ENCODE peak calls at places on chromosomes 7 and 10, in four cellular contexts. Y is tibial nerve, Q is A549, G is ovary. C is an unnamed sample.

GRCh38 chr10:94085766-94086437 is 92.2 kb downstream of the PLCE1 start:
- DNase-seq in G (no peak), Y (no peak), Q (no peak), C (no peak)

GRCh38 chr10:110860576-110861241 is 11.0 kb upstream of the PDCD4 start:
- DNase-seq in Y (no peak), Q (no peak), G (no peak), C (peak)

GRCh38 chr7:105776068-105776790 is 100.2 kb downstream of the ATXN7L1 start:
- DNase-seq in Y (peak), Q (peak), G (peak), C (peak)

GRCh38 chr7:30635798-30636197 is 41.1 kb downstream of the GARS1 start:
- DNase-seq in Y (no peak), Q (no peak), G (no peak), C (no peak)

GRCh38 chr7:1707756-1708611 is 37.9 kb downstream of the ELFN1 start:
- DNase-seq in G (no peak), Q (no peak), Y (no peak), C (no peak)

GRCh38 chr7:100029591-100029990 is 14.2 kb downstream of the ZKSCAN1 start:
- DNase-seq in Q (no peak), Y (no peak), G (no peak), C (no peak)

GRCh38 chr10:56880541-56880940 is 519.5 kb upstream of the ZWINT start:
- DNase-seq in Q (no peak), G (no peak), Y (no peak), C (no peak)

GRCh38 chr7:121023189-121023588 is 34.7 kb downstream of the CPED1 start:
- DNase-seq in Y (no peak), G (no peak), Q (no peak), C (no peak)

GRCh38 chr10:25017247-25017590 is 807 bp downstream of the THNSL1 start:
- DNase-seq in Y (peak), G (no peak), Q (no peak), C (peak)

GRCh38 chr10:58237014-58237830 is 30.5 kb downstream of the IPMK start:
- DNase-seq in Q (peak), Y (no peak), G (no peak), C (no peak)

GRCh38 chr7:91628742-91629141 is 251.8 kb downstream of the MTERF1 start:
- DNase-seq in Y (no peak), G (no peak), Q (no peak), C (no peak)

GRCh38 chr10:101310528-101311439 is 43.2 kb upstream of the BTRC start:
- DNase-seq in Y (no peak), G (peak), Q (no peak), C (no peak)

GRCh38 chr7:148697256-148697841 is 1.4 kb upstream of the CUL1 start:
- DNase-seq in Q (no peak), G (peak), Y (peak), C (peak)

GRCh38 chr10:82266438-82266837 is 391.4 kb downstream of the NRG3 start:
- DNase-seq in G (no peak), Q (no peak), Y (no peak), C (no peak)

GRCh38 chr10:21048086-21048485 is 151.0 kb upstream of the NEBL start:
- DNase-seq in G (no peak), Y (no peak), Q (peak), C (no peak)

GRCh38 chr7:20402297-20403230 is 71.9 kb downstream of the ITGB8 start:
- DNase-seq in G (no peak), Y (no peak), Q (no peak), C (no peak)

GRCh38 chr7:92809397-92810241 is 26.8 kb downstream of the CDK6 start:
- DNase-seq in Y (peak), Q (peak), G (peak), C (peak)

GRCh38 chr10:124799196-124799595 is 2.4 kb upstream of the ABRAXAS2 start:
- DNase-seq in G (no peak), Y (no peak), Q (no peak), C (no peak)

GRCh38 chr10:124792998-124793352 is 1.3 kb upstream of the EEF1AKMT2 start:
- DNase-seq in Q (no peak), G (no peak), Y (no peak), C (no peak)

GRCh38 chr10:124798781-124799180 is 2.8 kb upstream of the ABRAXAS2 start:
- DNase-seq in Y (no peak), Q (no peak), G (no peak), C (no peak)

GRCh38 chr10:124802313-124802675 is 675 bp downstream of the ABRAXAS2 start:
- DNase-seq in Y (no peak), G (no peak), Q (peak), C (no peak)

GRCh38 chr10:124798364-124798763 is 3.3 kb upstream of the ABRAXAS2 start:
- DNase-seq in Q (no peak), G (no peak), Y (no peak), C (no peak)
- H3K4me3 ChIP-seq in Q (no peak), G (no peak), Y (no peak), C (no peak)

GRCh38 chr10:126247454-126247975 is 140.8 kb downstream of the ADAM12 start:
- DNase-seq in Y (peak), Q (peak), G (peak), C (peak)
- TF ChIP-seq POLR2A in Y (no peak), Q (no peak), G (no peak), C (no peak)

GRCh38 chr7:35253680-35254495 is at the start of gene TBX20:
- DNase-seq in Q (peak), G (no peak), Y (no peak), C (peak)
- H3K4me3 ChIP-seq in Q (peak), G (peak), Y (peak), C (peak)

DNA sequence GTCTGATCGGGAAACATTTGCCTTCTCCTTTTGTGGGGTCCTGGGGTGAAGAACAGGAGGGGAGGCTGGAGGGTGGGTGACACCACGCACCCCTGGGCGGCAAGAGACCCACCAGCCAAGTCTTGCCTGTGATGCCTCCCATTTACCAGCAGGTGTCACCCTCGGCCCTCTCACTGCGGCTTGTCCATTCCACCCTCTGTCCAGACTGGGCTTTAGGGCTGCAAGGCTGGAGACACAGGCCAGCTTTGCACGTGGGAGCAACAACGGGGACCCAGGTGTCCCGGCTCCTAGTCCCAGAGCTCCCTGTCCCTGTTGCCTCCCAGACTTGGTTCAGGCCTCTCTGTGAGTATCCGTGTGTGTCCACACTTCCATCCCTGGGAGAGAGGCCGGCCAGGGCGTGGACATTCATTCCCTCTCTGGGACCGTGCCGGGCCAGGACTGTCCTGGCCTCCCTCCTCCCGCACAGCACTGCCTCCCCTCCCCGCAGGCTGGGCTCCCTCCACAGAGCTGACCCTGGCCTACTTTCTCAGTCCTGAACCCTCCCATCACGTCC is 36.2 kb upstream of the GTF2IRD1 start:
- DNase-seq in Y (peak), G (peak), Q (peak), C (peak)
- TF ChIP-seq POLR2A in Y (no peak), G (peak), Q (no peak), C (no peak)

GRCh38 chr10:90858489-90858968 is 690 bp upstream of the HTR7 start:
- DNase-seq in G (no peak), Y (no peak), Q (no peak), C (no peak)
- H3K4me3 ChIP-seq in G (peak), Y (peak), Q (peak), C (peak)

DNA sequence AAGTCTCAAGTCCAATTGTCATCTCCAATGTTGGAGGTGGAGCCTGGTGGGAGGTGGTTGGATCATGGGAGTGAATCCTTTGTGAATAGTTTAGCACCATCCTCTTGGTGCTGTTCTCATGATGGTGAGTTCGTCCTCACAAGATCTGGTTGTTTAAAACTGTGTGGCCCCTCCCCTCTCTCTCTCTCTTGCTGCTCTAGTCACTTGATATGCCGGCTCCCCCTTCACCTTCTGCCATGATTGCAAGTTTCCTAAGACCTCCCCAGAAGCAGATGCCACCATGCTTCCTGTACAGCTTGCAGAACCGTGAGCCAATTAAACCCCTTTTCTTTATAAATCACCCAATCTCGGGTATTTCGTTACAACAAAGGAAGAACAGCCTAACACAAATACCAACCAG is 300.4 kb downstream of the GLRX3 start:
- DNase-seq in Y (no peak), Q (no peak), G (no peak), C (no peak)
- TF ChIP-seq POLR2A in Y (no peak), Q (no peak), G (no peak), C (no peak)

GRCh38 chr10:22851865-22852239 is 76.0 kb upstream of the ARMC3 start:
- DNase-seq in Q (no peak), Y (no peak), G (no peak), C (no peak)

GRCh38 chr10:22852712-22853353 is 75.0 kb upstream of the ARMC3 start:
- DNase-seq in G (no peak), Y (no peak), Q (no peak), C (no peak)

GRCh38 chr10:22853906-22854447 is 73.9 kb upstream of the ARMC3 start:
- DNase-seq in Y (no peak), G (no peak), Q (no peak), C (no peak)

GRCh38 chr10:22854935-22855421 is 72.9 kb upstream of the ARMC3 start:
- DNase-seq in Y (no peak), G (no peak), Q (no peak), C (no peak)

DNA sequence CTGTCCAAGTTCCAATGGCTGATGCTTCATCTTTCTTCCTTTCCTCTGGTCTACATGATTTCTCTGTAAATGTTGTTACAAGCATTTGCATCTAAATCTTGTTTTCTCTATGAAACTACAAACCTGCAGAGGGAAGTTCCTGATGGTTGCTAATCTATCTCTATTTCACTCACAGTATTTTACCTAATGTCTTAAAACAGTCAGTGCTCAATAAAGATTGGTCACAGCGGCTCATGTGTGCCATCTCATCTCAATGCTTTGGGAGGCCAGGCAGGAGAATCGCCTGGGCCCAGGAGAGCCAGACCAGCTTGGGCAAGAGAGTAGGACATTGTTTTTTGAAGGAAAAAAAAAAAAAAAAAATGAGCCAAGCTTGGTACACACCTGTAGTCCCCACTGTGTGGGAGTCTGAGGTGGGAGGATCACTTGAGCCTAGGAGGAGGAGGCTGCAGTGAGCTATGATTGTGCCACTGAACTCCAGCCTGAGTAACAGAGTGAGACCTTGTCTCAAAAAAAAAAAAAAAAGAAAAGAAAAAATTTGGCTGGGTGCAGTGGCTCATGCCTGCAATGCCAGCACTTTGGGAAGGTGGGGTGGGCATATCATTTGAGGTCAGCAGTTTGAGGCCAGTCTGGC is 71.3 kb upstream of the ARMC3 start:
- DNase-seq in Y (no peak), Q (no peak), G (no peak), C (no peak)
- H3K4me3 ChIP-seq in Y (no peak), Q (no peak), G (no peak), C (no peak)

C was measured in transverse colon.